ENCODE peak calls at places on chromosome 5, in eight cellular contexts. One of them, this sample, is unnamed.
A peak's percentile ranks its signal among the peaks of the same experiment; 100 is the strongest.

GRCh38 chr5:118700510-118700909 is 287.8 kb downstream of the DTWD2 start:
- DNase-seq in uterus: no peak
- DNase-seq in CD8-positive, alpha-beta memory T cell: no peak
- DNase-seq in SK-N-SH: no peak
- DNase-seq in endodermal cell: no peak
- DNase-seq in stomach: no peak
- DNase-seq in OCI-LY7: no peak
- DNase-seq in suprapubic skin: no peak
- DNase-seq in this sample: no peak

GRCh38 chr5:153147891-153148623 is 342.4 kb upstream of the GRIA1 start:
- DNase-seq in uterus: no peak
- DNase-seq in CD8-positive, alpha-beta memory T cell: no peak
- DNase-seq in SK-N-SH: peak; percentile 9
- DNase-seq in endodermal cell: peak; percentile 73
- DNase-seq in stomach: no peak
- DNase-seq in OCI-LY7: peak; percentile 39
- DNase-seq in suprapubic skin: no peak
- DNase-seq in this sample: peak; percentile 27

GRCh38 chr5:98933446-98934072 is 4.8 kb upstream of the CHD1 start:
- DNase-seq in uterus: no peak
- DNase-seq in CD8-positive, alpha-beta memory T cell: no peak
- DNase-seq in SK-N-SH: no peak
- DNase-seq in endodermal cell: no peak
- DNase-seq in stomach: no peak
- DNase-seq in OCI-LY7: peak; percentile 1
- DNase-seq in suprapubic skin: no peak
- DNase-seq in this sample: no peak

GRCh38 chr5:9479361-9479760 is 66.5 kb downstream of the SEMA5A start:
- DNase-seq in uterus: no peak
- DNase-seq in CD8-positive, alpha-beta memory T cell: no peak
- DNase-seq in SK-N-SH: no peak
- DNase-seq in endodermal cell: no peak
- DNase-seq in stomach: no peak
- DNase-seq in OCI-LY7: no peak
- DNase-seq in suprapubic skin: no peak
- DNase-seq in this sample: no peak

GRCh38 chr5:151094861-151095260 is 14.0 kb upstream of the TNIP1 start:
- DNase-seq in uterus: no peak
- DNase-seq in CD8-positive, alpha-beta memory T cell: no peak
- DNase-seq in SK-N-SH: no peak
- DNase-seq in endodermal cell: no peak
- DNase-seq in stomach: no peak
- DNase-seq in OCI-LY7: no peak
- DNase-seq in suprapubic skin: no peak
- DNase-seq in this sample: no peak

GRCh38 chr5:105849701-105850100 is 1821.0 kb downstream of the EFNA5 start:
- DNase-seq in uterus: no peak
- DNase-seq in CD8-positive, alpha-beta memory T cell: no peak
- DNase-seq in SK-N-SH: no peak
- DNase-seq in endodermal cell: no peak
- DNase-seq in stomach: no peak
- DNase-seq in OCI-LY7: no peak
- DNase-seq in suprapubic skin: no peak
- DNase-seq in this sample: no peak

GRCh38 chr5:143245929-143246561 is 157.4 kb downstream of the NR3C1 start:
- DNase-seq in uterus: no peak
- DNase-seq in CD8-positive, alpha-beta memory T cell: no peak
- DNase-seq in SK-N-SH: no peak
- DNase-seq in endodermal cell: no peak
- DNase-seq in stomach: no peak
- DNase-seq in OCI-LY7: no peak
- DNase-seq in suprapubic skin: no peak
- DNase-seq in this sample: no peak

GRCh38 chr5:109328626-109329025 is 81.1 kb downstream of the PJA2 start:
- DNase-seq in uterus: no peak
- DNase-seq in CD8-positive, alpha-beta memory T cell: no peak
- DNase-seq in SK-N-SH: no peak
- DNase-seq in endodermal cell: no peak
- DNase-seq in stomach: no peak
- DNase-seq in OCI-LY7: no peak
- DNase-seq in suprapubic skin: no peak
- DNase-seq in this sample: no peak

GRCh38 chr5:73519531-73520283 is 21.5 kb downstream of the BTF3 start:
- DNase-seq in uterus: peak; percentile 54
- DNase-seq in CD8-positive, alpha-beta memory T cell: peak; percentile 28
- DNase-seq in SK-N-SH: peak; percentile 84
- DNase-seq in endodermal cell: peak; percentile 93
- DNase-seq in stomach: peak; percentile 74
- DNase-seq in OCI-LY7: peak; percentile 85
- DNase-seq in suprapubic skin: no peak
- DNase-seq in this sample: peak; percentile 84

GRCh38 chr5:76838481-76839261 is 11.1 kb upstream of the S100Z start:
- DNase-seq in uterus: no peak
- DNase-seq in CD8-positive, alpha-beta memory T cell: no peak
- DNase-seq in SK-N-SH: no peak
- DNase-seq in endodermal cell: no peak
- DNase-seq in stomach: no peak
- DNase-seq in OCI-LY7: no peak
- DNase-seq in suprapubic skin: no peak
- DNase-seq in this sample: no peak

GRCh38 chr5:10747678-10748622 is 13.1 kb downstream of the DAP start:
- DNase-seq in uterus: no peak
- DNase-seq in CD8-positive, alpha-beta memory T cell: no peak
- DNase-seq in SK-N-SH: no peak
- DNase-seq in endodermal cell: no peak
- DNase-seq in stomach: no peak
- DNase-seq in OCI-LY7: no peak
- DNase-seq in suprapubic skin: no peak
- DNase-seq in this sample: no peak

GRCh38 chr5:10746711-10747110 is 14.3 kb downstream of the DAP start:
- DNase-seq in uterus: no peak
- DNase-seq in CD8-positive, alpha-beta memory T cell: no peak
- DNase-seq in SK-N-SH: no peak
- DNase-seq in endodermal cell: no peak
- DNase-seq in stomach: peak; percentile 81
- DNase-seq in OCI-LY7: no peak
- DNase-seq in suprapubic skin: no peak
- DNase-seq in this sample: no peak

GRCh38 chr5:10741661-10742060 is 19.4 kb downstream of the DAP start:
- DNase-seq in uterus: no peak
- DNase-seq in CD8-positive, alpha-beta memory T cell: no peak
- DNase-seq in SK-N-SH: no peak
- DNase-seq in endodermal cell: no peak
- DNase-seq in stomach: no peak
- DNase-seq in OCI-LY7: no peak
- DNase-seq in suprapubic skin: no peak
- DNase-seq in this sample: no peak

GRCh38 chr5:10745133-10745532 is 15.9 kb downstream of the DAP start:
- DNase-seq in uterus: no peak
- DNase-seq in CD8-positive, alpha-beta memory T cell: no peak
- DNase-seq in SK-N-SH: no peak
- DNase-seq in endodermal cell: no peak
- DNase-seq in stomach: no peak
- DNase-seq in OCI-LY7: no peak
- DNase-seq in suprapubic skin: no peak
- DNase-seq in this sample: no peak

DNA sequence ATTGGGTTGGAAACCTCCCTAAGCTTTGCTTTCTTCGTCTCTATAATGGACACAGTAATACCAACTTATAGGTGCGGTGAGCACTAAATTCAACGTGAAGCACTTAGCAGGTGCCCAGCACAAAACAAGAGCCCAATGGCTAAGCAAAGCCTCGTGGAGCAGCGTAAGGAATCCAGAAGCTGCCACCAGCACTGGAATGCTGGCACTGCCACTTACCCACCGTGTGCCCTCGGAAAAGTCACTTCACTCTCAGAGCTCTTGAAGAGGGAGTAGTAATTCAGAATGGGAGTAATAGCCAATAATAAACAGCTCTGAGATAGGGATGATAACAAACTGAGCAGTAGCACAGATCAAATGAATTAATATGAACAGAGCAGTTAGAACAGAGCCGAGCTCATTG is 16.4 kb downstream of the DAP start:
- DNase-seq in uterus: no peak
- DNase-seq in CD8-positive, alpha-beta memory T cell: no peak
- DNase-seq in SK-N-SH: no peak
- DNase-seq in endodermal cell: no peak
- DNase-seq in stomach: no peak
- DNase-seq in OCI-LY7: no peak
- DNase-seq in suprapubic skin: no peak
- DNase-seq in this sample: no peak
- H3K36me3 ChIP-seq in uterus: no peaks in the 10 kb centered on the region
- H3K36me3 ChIP-seq in CD8-positive, alpha-beta memory T cell: peaks cover 23% of the 10 kb centered on the region
- H3K36me3 ChIP-seq in SK-N-SH: peaks cover 61% of the 10 kb centered on the region
- H3K36me3 ChIP-seq in endodermal cell: peaks cover 76% of the 10 kb centered on the region
- H3K36me3 ChIP-seq in stomach: peaks cover 40% of the 10 kb centered on the region
- H3K36me3 ChIP-seq in OCI-LY7: peaks cover 93% of the 10 kb centered on the region
- H3K36me3 ChIP-seq in suprapubic skin: peaks cover 42% of the 10 kb centered on the region
- H3K36me3 ChIP-seq in this sample: peaks cover 3% of the 10 kb centered on the region

GRCh38 chr5:67902497-67902830 is 313.1 kb upstream of the PIK3R1 start:
- DNase-seq in uterus: no peak
- DNase-seq in CD8-positive, alpha-beta memory T cell: no peak
- DNase-seq in SK-N-SH: no peak
- DNase-seq in endodermal cell: no peak
- DNase-seq in stomach: no peak
- DNase-seq in OCI-LY7: no peak
- DNase-seq in suprapubic skin: no peak
- DNase-seq in this sample: no peak

GRCh38 chr5:67897980-67898379 is 317.6 kb upstream of the PIK3R1 start:
- DNase-seq in uterus: no peak
- DNase-seq in CD8-positive, alpha-beta memory T cell: no peak
- DNase-seq in SK-N-SH: no peak
- DNase-seq in endodermal cell: no peak
- DNase-seq in stomach: no peak
- DNase-seq in OCI-LY7: no peak
- DNase-seq in suprapubic skin: no peak
- DNase-seq in this sample: no peak

GRCh38 chr5:67897431-67897830 is 318.1 kb upstream of the PIK3R1 start:
- DNase-seq in uterus: no peak
- DNase-seq in CD8-positive, alpha-beta memory T cell: no peak
- DNase-seq in SK-N-SH: no peak
- DNase-seq in endodermal cell: no peak
- DNase-seq in stomach: no peak
- DNase-seq in OCI-LY7: no peak
- DNase-seq in suprapubic skin: no peak
- DNase-seq in this sample: no peak

GRCh38 chr5:67900515-67900914 is 315.0 kb upstream of the PIK3R1 start:
- DNase-seq in uterus: peak; percentile 22
- DNase-seq in CD8-positive, alpha-beta memory T cell: no peak
- DNase-seq in SK-N-SH: no peak
- DNase-seq in endodermal cell: no peak
- DNase-seq in stomach: no peak
- DNase-seq in OCI-LY7: no peak
- DNase-seq in suprapubic skin: no peak
- DNase-seq in this sample: no peak

DNA sequence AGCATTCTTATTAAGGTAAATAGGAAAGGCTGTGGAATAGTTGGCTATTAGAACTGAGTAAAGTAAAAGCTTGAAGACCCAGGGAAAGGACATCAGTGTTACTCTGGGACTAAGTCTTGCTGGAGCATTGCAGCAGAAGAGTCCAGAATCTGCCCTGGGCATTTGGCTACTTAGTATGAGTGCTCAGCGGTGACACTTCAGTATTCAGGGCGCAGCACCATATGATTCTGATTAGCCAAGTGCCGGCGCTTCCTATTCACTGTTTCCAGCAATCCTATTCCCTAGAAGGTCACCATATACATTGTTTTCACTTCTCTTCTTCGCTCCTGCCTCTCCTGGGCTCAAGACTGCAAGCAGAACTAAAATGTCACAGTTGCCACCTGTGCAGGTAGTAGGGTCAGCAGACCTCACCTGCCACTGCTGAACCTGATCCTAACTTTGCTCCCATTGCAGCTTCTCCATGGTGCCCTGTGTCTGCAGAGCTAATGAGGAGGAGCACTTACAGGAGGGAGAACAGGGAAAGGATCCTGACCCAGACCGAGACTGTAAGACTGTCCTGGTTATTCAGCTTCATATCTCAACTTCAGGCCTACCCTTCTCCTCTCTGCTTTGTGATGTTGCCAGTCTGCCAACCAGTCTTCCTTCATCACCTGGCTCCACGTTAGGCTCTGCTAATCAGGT is 313.6 kb upstream of the PIK3R1 start:
- DNase-seq in uterus: no peak
- DNase-seq in CD8-positive, alpha-beta memory T cell: no peak
- DNase-seq in SK-N-SH: no peak
- DNase-seq in endodermal cell: no peak
- DNase-seq in stomach: no peak
- DNase-seq in OCI-LY7: no peak
- DNase-seq in suprapubic skin: no peak
- DNase-seq in this sample: no peak
- H3K27ac ChIP-seq in uterus: peak overlapping the region; percentile 65
- H3K27ac ChIP-seq in CD8-positive, alpha-beta memory T cell: no peak overlapping the region
- H3K27ac ChIP-seq in SK-N-SH: no peak overlapping the region
- H3K27ac ChIP-seq in endodermal cell: no peak overlapping the region
- H3K27ac ChIP-seq in stomach: no peak overlapping the region
- H3K27ac ChIP-seq in OCI-LY7: no peak overlapping the region
- H3K27ac ChIP-seq in suprapubic skin: no peak overlapping the region
- H3K27ac ChIP-seq in this sample: no peak overlapping the region

DNA sequence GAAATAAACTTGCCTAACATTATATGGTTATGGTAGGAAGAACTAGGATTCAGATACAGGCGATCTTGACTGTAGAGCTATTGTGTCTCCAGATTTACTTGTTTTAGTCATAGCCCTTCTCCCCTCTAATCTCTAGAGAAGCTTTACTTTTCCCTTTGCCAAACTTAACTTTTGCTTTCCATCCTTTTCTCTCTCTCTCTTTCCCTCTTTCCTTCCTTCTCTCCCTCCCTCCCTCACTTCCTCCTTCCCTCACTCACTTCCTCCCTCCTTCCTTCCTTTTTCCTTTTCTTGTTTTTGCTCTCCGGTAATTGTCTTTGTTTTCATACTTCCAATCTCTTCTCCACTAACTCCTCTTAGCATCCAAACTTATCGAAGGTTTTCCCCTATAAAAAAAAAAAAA is 10.4 kb downstream of the UBE2D2 start:
- DNase-seq in uterus: no peak
- DNase-seq in CD8-positive, alpha-beta memory T cell: no peak
- DNase-seq in SK-N-SH: no peak
- DNase-seq in endodermal cell: no peak
- DNase-seq in stomach: no peak
- DNase-seq in OCI-LY7: no peak
- DNase-seq in suprapubic skin: no peak
- DNase-seq in this sample: no peak
- H3K36me3 ChIP-seq in uterus: no peaks in the 10 kb centered on the region
- H3K36me3 ChIP-seq in CD8-positive, alpha-beta memory T cell: no peaks in the 10 kb centered on the region
- H3K36me3 ChIP-seq in SK-N-SH: no peaks in the 10 kb centered on the region
- H3K36me3 ChIP-seq in endodermal cell: peaks cover 46% of the 10 kb centered on the region
- H3K36me3 ChIP-seq in stomach: peaks cover 25% of the 10 kb centered on the region
- H3K36me3 ChIP-seq in OCI-LY7: peaks cover 83% of the 10 kb centered on the region
- H3K36me3 ChIP-seq in suprapubic skin: peaks cover 6% of the 10 kb centered on the region
- H3K36me3 ChIP-seq in this sample: no peaks in the 10 kb centered on the region

GRCh38 chr5:14164764-14165163 is 21.6 kb downstream of the TRIO start:
- DNase-seq in uterus: no peak
- DNase-seq in CD8-positive, alpha-beta memory T cell: no peak
- DNase-seq in SK-N-SH: no peak
- DNase-seq in endodermal cell: peak; percentile 41
- DNase-seq in stomach: no peak
- DNase-seq in OCI-LY7: no peak
- DNase-seq in suprapubic skin: no peak
- DNase-seq in this sample: no peak
- H3K27ac ChIP-seq in uterus: no peak overlapping the region
- H3K27ac ChIP-seq in CD8-positive, alpha-beta memory T cell: no peak overlapping the region
- H3K27ac ChIP-seq in SK-N-SH: no peak overlapping the region
- H3K27ac ChIP-seq in endodermal cell: no peak overlapping the region
- H3K27ac ChIP-seq in stomach: no peak overlapping the region
- H3K27ac ChIP-seq in OCI-LY7: no peak overlapping the region
- H3K27ac ChIP-seq in suprapubic skin: no peak overlapping the region
- H3K27ac ChIP-seq in this sample: no peak overlapping the region

This sample was measured in iPS DF 6.9.